ENCODE peak calls at places on chromosome 17, in nine cellular contexts. One of them, this sample, is unnamed.

GRCh38 chr17:44203731-44204452 is 4.2 kb upstream of the ATXN7L3 start:
- DNase-seq in activated CD8-positive, alpha-beta memory T cell treated with anti-CD3 and anti-CD28 coated beads, Interleukin-2, amount 50 U/mL, for 48 hours: peak
- DNase-seq in glutamatergic neuron: peak
- DNase-seq in WTC11: peak
- DNase-seq in heart left ventricle: no peak
- DNase-seq in amniotic epithelial cell: peak
- DNase-seq in PC-3: peak
- DNase-seq in left ventricle myocardium inferior: no peak
- DNase-seq in epithelial cell of esophagus: peak
- DNase-seq in this sample: no peak

GRCh38 chr17:64388961-64389565 is 1.6 kb downstream of the PECAM1 start:
- DNase-seq in activated CD8-positive, alpha-beta memory T cell treated with anti-CD3 and anti-CD28 coated beads, Interleukin-2, amount 50 U/mL, for 48 hours: no peak
- DNase-seq in glutamatergic neuron: no peak
- DNase-seq in WTC11: no peak
- DNase-seq in heart left ventricle: no peak
- DNase-seq in amniotic epithelial cell: no peak
- DNase-seq in PC-3: no peak
- DNase-seq in left ventricle myocardium inferior: no peak
- DNase-seq in epithelial cell of esophagus: no peak
- DNase-seq in this sample: no peak

GRCh38 chr17:56821847-56822534 is 11.7 kb downstream of the C17orf67 start:
- DNase-seq in activated CD8-positive, alpha-beta memory T cell treated with anti-CD3 and anti-CD28 coated beads, Interleukin-2, amount 50 U/mL, for 48 hours: no peak
- DNase-seq in glutamatergic neuron: no peak
- DNase-seq in WTC11: no peak
- DNase-seq in heart left ventricle: no peak
- DNase-seq in amniotic epithelial cell: no peak
- DNase-seq in PC-3: no peak
- DNase-seq in left ventricle myocardium inferior: no peak
- DNase-seq in epithelial cell of esophagus: no peak
- DNase-seq in this sample: no peak

GRCh38 chr17:8075081-8075480 is 12.4 kb downstream of the ALOX12B start:
- DNase-seq in activated CD8-positive, alpha-beta memory T cell treated with anti-CD3 and anti-CD28 coated beads, Interleukin-2, amount 50 U/mL, for 48 hours: no peak
- DNase-seq in glutamatergic neuron: no peak
- DNase-seq in WTC11: no peak
- DNase-seq in heart left ventricle: no peak
- DNase-seq in amniotic epithelial cell: no peak
- DNase-seq in PC-3: no peak
- DNase-seq in left ventricle myocardium inferior: no peak
- DNase-seq in epithelial cell of esophagus: no peak
- DNase-seq in this sample: no peak

GRCh38 chr17:59284317-59284716 is 47.1 kb upstream of the YPEL2 start:
- DNase-seq in activated CD8-positive, alpha-beta memory T cell treated with anti-CD3 and anti-CD28 coated beads, Interleukin-2, amount 50 U/mL, for 48 hours: no peak
- DNase-seq in glutamatergic neuron: no peak
- DNase-seq in WTC11: no peak
- DNase-seq in heart left ventricle: no peak
- DNase-seq in amniotic epithelial cell: no peak
- DNase-seq in PC-3: no peak
- DNase-seq in left ventricle myocardium inferior: no peak
- DNase-seq in epithelial cell of esophagus: no peak
- DNase-seq in this sample: no peak

GRCh38 chr17:69284646-69285045 is 42.3 kb downstream of the ABCA5 start:
- DNase-seq in activated CD8-positive, alpha-beta memory T cell treated with anti-CD3 and anti-CD28 coated beads, Interleukin-2, amount 50 U/mL, for 48 hours: no peak
- DNase-seq in glutamatergic neuron: no peak
- DNase-seq in WTC11: no peak
- DNase-seq in heart left ventricle: no peak
- DNase-seq in amniotic epithelial cell: no peak
- DNase-seq in PC-3: no peak
- DNase-seq in left ventricle myocardium inferior: no peak
- DNase-seq in epithelial cell of esophagus: no peak
- DNase-seq in this sample: no peak

GRCh38 chr17:27538156-27538955 is 82.1 kb downstream of the KSR1 start:
- DNase-seq in activated CD8-positive, alpha-beta memory T cell treated with anti-CD3 and anti-CD28 coated beads, Interleukin-2, amount 50 U/mL, for 48 hours: no peak
- DNase-seq in glutamatergic neuron: no peak
- DNase-seq in WTC11: no peak
- DNase-seq in heart left ventricle: no peak
- DNase-seq in amniotic epithelial cell: no peak
- DNase-seq in PC-3: no peak
- DNase-seq in left ventricle myocardium inferior: no peak
- DNase-seq in epithelial cell of esophagus: no peak
- DNase-seq in this sample: no peak

GRCh38 chr17:33964344-33964979 is 290.6 kb upstream of the CCL2 start:
- DNase-seq in activated CD8-positive, alpha-beta memory T cell treated with anti-CD3 and anti-CD28 coated beads, Interleukin-2, amount 50 U/mL, for 48 hours: no peak
- DNase-seq in glutamatergic neuron: no peak
- DNase-seq in WTC11: no peak
- DNase-seq in heart left ventricle: no peak
- DNase-seq in amniotic epithelial cell: no peak
- DNase-seq in PC-3: no peak
- DNase-seq in left ventricle myocardium inferior: no peak
- DNase-seq in epithelial cell of esophagus: no peak
- DNase-seq in this sample: no peak

GRCh38 chr17:17001874-17002520 is 30.1 kb upstream of the TNFRSF13B start:
- DNase-seq in activated CD8-positive, alpha-beta memory T cell treated with anti-CD3 and anti-CD28 coated beads, Interleukin-2, amount 50 U/mL, for 48 hours: peak
- DNase-seq in glutamatergic neuron: peak
- DNase-seq in WTC11: peak
- DNase-seq in heart left ventricle: peak
- DNase-seq in amniotic epithelial cell: peak
- DNase-seq in PC-3: peak
- DNase-seq in left ventricle myocardium inferior: peak
- DNase-seq in epithelial cell of esophagus: peak
- DNase-seq in this sample: no peak

GRCh38 chr17:45087978-45088377 is 26.9 kb downstream of the NMT1 start:
- DNase-seq in activated CD8-positive, alpha-beta memory T cell treated with anti-CD3 and anti-CD28 coated beads, Interleukin-2, amount 50 U/mL, for 48 hours: no peak
- DNase-seq in glutamatergic neuron: no peak
- DNase-seq in WTC11: no peak
- DNase-seq in heart left ventricle: no peak
- DNase-seq in amniotic epithelial cell: no peak
- DNase-seq in PC-3: no peak
- DNase-seq in left ventricle myocardium inferior: no peak
- DNase-seq in epithelial cell of esophagus: no peak
- DNase-seq in this sample: no peak

GRCh38 chr17:41864498-41864836 is 756 bp downstream of the KLHL11 start:
- DNase-seq in activated CD8-positive, alpha-beta memory T cell treated with anti-CD3 and anti-CD28 coated beads, Interleukin-2, amount 50 U/mL, for 48 hours: no peak
- DNase-seq in glutamatergic neuron: no peak
- DNase-seq in WTC11: peak
- DNase-seq in heart left ventricle: no peak
- DNase-seq in amniotic epithelial cell: no peak
- DNase-seq in PC-3: no peak
- DNase-seq in left ventricle myocardium inferior: no peak
- DNase-seq in epithelial cell of esophagus: no peak
- DNase-seq in this sample: no peak

GRCh38 chr17:7004398-7005253 is 7.8 kb upstream of the RNASEK start:
- DNase-seq in activated CD8-positive, alpha-beta memory T cell treated with anti-CD3 and anti-CD28 coated beads, Interleukin-2, amount 50 U/mL, for 48 hours: no peak
- DNase-seq in glutamatergic neuron: no peak
- DNase-seq in WTC11: no peak
- DNase-seq in heart left ventricle: no peak
- DNase-seq in amniotic epithelial cell: peak
- DNase-seq in PC-3: peak
- DNase-seq in left ventricle myocardium inferior: no peak
- DNase-seq in epithelial cell of esophagus: peak
- DNase-seq in this sample: no peak

GRCh38 chr17:21001111-21001812 is 41.5 kb downstream of the USP22 start:
- DNase-seq in activated CD8-positive, alpha-beta memory T cell treated with anti-CD3 and anti-CD28 coated beads, Interleukin-2, amount 50 U/mL, for 48 hours: no peak
- DNase-seq in glutamatergic neuron: no peak
- DNase-seq in WTC11: no peak
- DNase-seq in heart left ventricle: no peak
- DNase-seq in amniotic epithelial cell: no peak
- DNase-seq in PC-3: no peak
- DNase-seq in left ventricle myocardium inferior: no peak
- DNase-seq in epithelial cell of esophagus: no peak
- DNase-seq in this sample: no peak

GRCh38 chr17:62819511-62820221 is 11.6 kb upstream of the MARCHF10 start:
- DNase-seq in activated CD8-positive, alpha-beta memory T cell treated with anti-CD3 and anti-CD28 coated beads, Interleukin-2, amount 50 U/mL, for 48 hours: no peak
- DNase-seq in glutamatergic neuron: peak
- DNase-seq in WTC11: no peak
- DNase-seq in heart left ventricle: peak
- DNase-seq in amniotic epithelial cell: peak
- DNase-seq in PC-3: peak
- DNase-seq in left ventricle myocardium inferior: peak
- DNase-seq in epithelial cell of esophagus: peak
- DNase-seq in this sample: no peak

GRCh38 chr17:48228720-48229119 is 121.2 kb downstream of the SNX11 start:
- DNase-seq in activated CD8-positive, alpha-beta memory T cell treated with anti-CD3 and anti-CD28 coated beads, Interleukin-2, amount 50 U/mL, for 48 hours: no peak
- DNase-seq in glutamatergic neuron: no peak
- DNase-seq in WTC11: peak
- DNase-seq in heart left ventricle: no peak
- DNase-seq in amniotic epithelial cell: no peak
- DNase-seq in PC-3: no peak
- DNase-seq in left ventricle myocardium inferior: no peak
- DNase-seq in epithelial cell of esophagus: no peak
- DNase-seq in this sample: no peak

GRCh38 chr17:1034652-1035210 is 37.8 kb downstream of the TIMM22 start:
- DNase-seq in activated CD8-positive, alpha-beta memory T cell treated with anti-CD3 and anti-CD28 coated beads, Interleukin-2, amount 50 U/mL, for 48 hours: no peak
- DNase-seq in glutamatergic neuron: peak
- DNase-seq in WTC11: no peak
- DNase-seq in heart left ventricle: no peak
- DNase-seq in amniotic epithelial cell: no peak
- DNase-seq in PC-3: no peak
- DNase-seq in left ventricle myocardium inferior: no peak
- DNase-seq in epithelial cell of esophagus: no peak
- DNase-seq in this sample: no peak

GRCh38 chr17:57424777-57425188 is 168.5 kb downstream of the MSI2 start:
- DNase-seq in activated CD8-positive, alpha-beta memory T cell treated with anti-CD3 and anti-CD28 coated beads, Interleukin-2, amount 50 U/mL, for 48 hours: no peak
- DNase-seq in glutamatergic neuron: no peak
- DNase-seq in WTC11: no peak
- DNase-seq in heart left ventricle: no peak
- DNase-seq in amniotic epithelial cell: peak
- DNase-seq in PC-3: peak
- DNase-seq in left ventricle myocardium inferior: no peak
- DNase-seq in epithelial cell of esophagus: peak
- DNase-seq in this sample: no peak

GRCh38 chr17:49108318-49108717 is 24.3 kb upstream of the B4GALNT2 start:
- DNase-seq in activated CD8-positive, alpha-beta memory T cell treated with anti-CD3 and anti-CD28 coated beads, Interleukin-2, amount 50 U/mL, for 48 hours: no peak
- DNase-seq in glutamatergic neuron: no peak
- DNase-seq in WTC11: no peak
- DNase-seq in heart left ventricle: no peak
- DNase-seq in amniotic epithelial cell: peak
- DNase-seq in PC-3: peak
- DNase-seq in left ventricle myocardium inferior: no peak
- DNase-seq in epithelial cell of esophagus: peak
- DNase-seq in this sample: no peak

GRCh38 chr17:46193246-46193625 is at the start of gene KANSL1:
- DNase-seq in activated CD8-positive, alpha-beta memory T cell treated with anti-CD3 and anti-CD28 coated beads, Interleukin-2, amount 50 U/mL, for 48 hours: peak
- DNase-seq in glutamatergic neuron: peak
- DNase-seq in WTC11: peak
- DNase-seq in heart left ventricle: peak
- DNase-seq in amniotic epithelial cell: peak
- DNase-seq in PC-3: peak
- DNase-seq in left ventricle myocardium inferior: peak
- DNase-seq in epithelial cell of esophagus: peak
- DNase-seq in this sample: peak

GRCh38 chr17:53707546-53707945 is 115.2 kb upstream of the KIF2B start:
- DNase-seq in activated CD8-positive, alpha-beta memory T cell treated with anti-CD3 and anti-CD28 coated beads, Interleukin-2, amount 50 U/mL, for 48 hours: no peak
- DNase-seq in glutamatergic neuron: no peak
- DNase-seq in WTC11: no peak
- DNase-seq in heart left ventricle: no peak
- DNase-seq in amniotic epithelial cell: no peak
- DNase-seq in PC-3: no peak
- DNase-seq in left ventricle myocardium inferior: no peak
- DNase-seq in epithelial cell of esophagus: no peak
- DNase-seq in this sample: no peak

GRCh38 chr17:34584805-34585416 is 5.5 kb downstream of the TMEM132E start:
- DNase-seq in activated CD8-positive, alpha-beta memory T cell treated with anti-CD3 and anti-CD28 coated beads, Interleukin-2, amount 50 U/mL, for 48 hours: no peak
- DNase-seq in glutamatergic neuron: peak
- DNase-seq in WTC11: no peak
- DNase-seq in heart left ventricle: no peak
- DNase-seq in amniotic epithelial cell: peak
- DNase-seq in PC-3: peak
- DNase-seq in left ventricle myocardium inferior: no peak
- DNase-seq in epithelial cell of esophagus: peak
- DNase-seq in this sample: no peak

GRCh38 chr17:46916211-46916610 is 6.7 kb upstream of the GOSR2 start:
- DNase-seq in activated CD8-positive, alpha-beta memory T cell treated with anti-CD3 and anti-CD28 coated beads, Interleukin-2, amount 50 U/mL, for 48 hours: no peak
- DNase-seq in glutamatergic neuron: no peak
- DNase-seq in WTC11: no peak
- DNase-seq in heart left ventricle: no peak
- DNase-seq in amniotic epithelial cell: peak
- DNase-seq in PC-3: peak
- DNase-seq in left ventricle myocardium inferior: no peak
- DNase-seq in epithelial cell of esophagus: peak
- DNase-seq in this sample: no peak

GRCh38 chr17:8935194-8935593 is 30.3 kb downstream of the PIK3R5 start:
- DNase-seq in activated CD8-positive, alpha-beta memory T cell treated with anti-CD3 and anti-CD28 coated beads, Interleukin-2, amount 50 U/mL, for 48 hours: peak
- DNase-seq in glutamatergic neuron: no peak
- DNase-seq in WTC11: no peak
- DNase-seq in heart left ventricle: no peak
- DNase-seq in amniotic epithelial cell: no peak
- DNase-seq in PC-3: no peak
- DNase-seq in left ventricle myocardium inferior: no peak
- DNase-seq in epithelial cell of esophagus: peak
- DNase-seq in this sample: no peak

GRCh38 chr17:10083864-10084263 is 114.5 kb downstream of the GAS7 start:
- DNase-seq in activated CD8-positive, alpha-beta memory T cell treated with anti-CD3 and anti-CD28 coated beads, Interleukin-2, amount 50 U/mL, for 48 hours: no peak
- DNase-seq in glutamatergic neuron: no peak
- DNase-seq in WTC11: no peak
- DNase-seq in heart left ventricle: no peak
- DNase-seq in amniotic epithelial cell: no peak
- DNase-seq in PC-3: no peak
- DNase-seq in left ventricle myocardium inferior: no peak
- DNase-seq in epithelial cell of esophagus: no peak
- DNase-seq in this sample: no peak

GRCh38 chr17:50953831-50954601 is 87.9 kb upstream of the TOB1 start:
- DNase-seq in activated CD8-positive, alpha-beta memory T cell treated with anti-CD3 and anti-CD28 coated beads, Interleukin-2, amount 50 U/mL, for 48 hours: peak
- DNase-seq in glutamatergic neuron: peak
- DNase-seq in WTC11: peak
- DNase-seq in heart left ventricle: peak
- DNase-seq in amniotic epithelial cell: peak
- DNase-seq in PC-3: no peak
- DNase-seq in left ventricle myocardium inferior: peak
- DNase-seq in epithelial cell of esophagus: peak
- DNase-seq in this sample: no peak

This sample was measured in cortex of kidney.